ENCODE peak calls at places on chromosomes 16 and 17, in five cellular contexts. One of them, this sample, is unnamed.
A peak's percentile ranks its signal among the peaks of the same experiment; 100 is the strongest.

GRCh38 chr17:28345420-28346198 is 10.0 kb downstream of the TNFAIP1 start:
- DNase-seq in choroid plexus epithelial cell: no peak
- DNase-seq in effector memory CD4-positive, alpha-beta T cell: no peak
- DNase-seq in hippocampal formation: no peak
- DNase-seq in CD4-positive, CD25-positive, alpha-beta regulatory T cell: no peak
- DNase-seq in this sample: no peak

GRCh38 chr17:44915727-44916058 is 393 bp upstream of the GFAP start:
- DNase-seq in choroid plexus epithelial cell: no peak
- DNase-seq in effector memory CD4-positive, alpha-beta T cell: no peak
- DNase-seq in hippocampal formation: no peak
- DNase-seq in CD4-positive, CD25-positive, alpha-beta regulatory T cell: no peak
- DNase-seq in this sample: no peak

GRCh38 chr17:4956493-4957061 is 5.7 kb downstream of the ENO3 start:
- DNase-seq in choroid plexus epithelial cell: no peak
- DNase-seq in effector memory CD4-positive, alpha-beta T cell: no peak
- DNase-seq in hippocampal formation: no peak
- DNase-seq in CD4-positive, CD25-positive, alpha-beta regulatory T cell: no peak
- DNase-seq in this sample: no peak

GRCh38 chr16:59213952-59214351 is 479.8 kb upstream of the GOT2 start:
- DNase-seq in choroid plexus epithelial cell: no peak
- DNase-seq in effector memory CD4-positive, alpha-beta T cell: no peak
- DNase-seq in hippocampal formation: no peak
- DNase-seq in CD4-positive, CD25-positive, alpha-beta regulatory T cell: no peak
- DNase-seq in this sample: no peak

GRCh38 chr17:9307313-9307998 is 268.2 kb downstream of the STX8 start:
- DNase-seq in choroid plexus epithelial cell: peak; percentile 43
- DNase-seq in effector memory CD4-positive, alpha-beta T cell: no peak
- DNase-seq in hippocampal formation: no peak
- DNase-seq in CD4-positive, CD25-positive, alpha-beta regulatory T cell: no peak
- DNase-seq in this sample: no peak

GRCh38 chr16:67388191-67388590 is 5.1 kb downstream of the TPPP3 start:
- DNase-seq in choroid plexus epithelial cell: no peak
- DNase-seq in effector memory CD4-positive, alpha-beta T cell: no peak
- DNase-seq in hippocampal formation: no peak
- DNase-seq in CD4-positive, CD25-positive, alpha-beta regulatory T cell: no peak
- DNase-seq in this sample: no peak

GRCh38 chr16:29910819-29911675 is 10.8 kb downstream of the ASPHD1 start:
- DNase-seq in choroid plexus epithelial cell: no peak
- DNase-seq in effector memory CD4-positive, alpha-beta T cell: no peak
- DNase-seq in hippocampal formation: no peak
- DNase-seq in CD4-positive, CD25-positive, alpha-beta regulatory T cell: no peak
- DNase-seq in this sample: no peak

GRCh38 chr17:42674755-42675347 is 1.9 kb downstream of the PLEKHH3 start:
- DNase-seq in choroid plexus epithelial cell: no peak
- DNase-seq in effector memory CD4-positive, alpha-beta T cell: no peak
- DNase-seq in hippocampal formation: no peak
- DNase-seq in CD4-positive, CD25-positive, alpha-beta regulatory T cell: no peak
- DNase-seq in this sample: no peak